ENCODE peak calls at places on chromosomes 2 and 18, in four cellular contexts. U is RWPE2; R is thoracic aorta; Y is activated naive CD4-positive, alpha-beta T cell. S is an unnamed sample.

GRCh38 chr2:56008661-56009411 is 85.3 kb upstream of the EFEMP1 start:
- DNase-seq in U (no peak), R (peak), Y (no peak), S (no peak)

GRCh38 chr18:29434650-29435049 is 1257.7 kb upstream of the CDH2 start:
- DNase-seq in Y (no peak), U (no peak), R (no peak), S (no peak)

GRCh38 chr2:42199002-42199401 is 29.8 kb downstream of the EML4 start:
- DNase-seq in Y (no peak), R (no peak), U (no peak), S (no peak)

GRCh38 chr2:227853204-227853629 is 18.2 kb upstream of the DAW1 start:
- DNase-seq in R (peak), Y (no peak), U (no peak), S (no peak)

GRCh38 chr2:132416996-132417395 is 391 bp downstream of the GPR39 start:
- DNase-seq in R (no peak), Y (no peak), U (no peak), S (no peak)

GRCh38 chr18:45277870-45278269 is 337.4 kb upstream of the SLC14A2 start:
- DNase-seq in U (no peak), R (no peak), Y (no peak), S (no peak)

GRCh38 chr2:167293172-167293781 is 405.0 kb downstream of the XIRP2 start:
- DNase-seq in U (no peak), Y (no peak), R (no peak), S (no peak)

GRCh38 chr2:71756280-71756906 is 303.0 kb downstream of the DYSF start:
- DNase-seq in U (no peak), Y (no peak), R (no peak), S (no peak)

GRCh38 chr2:222290371-222290690 is 8.5 kb downstream of the PAX3 start:
- DNase-seq in U (no peak), Y (no peak), R (no peak), S (no peak)

GRCh38 chr2:63814114-63814513 is 27.6 kb upstream of the UGP2 start:
- DNase-seq in Y (no peak), U (no peak), R (no peak), S (no peak)

GRCh38 chr2:105873721-105874120 is 129.0 kb downstream of the NCK2 start:
- DNase-seq in Y (no peak), R (no peak), U (no peak), S (peak)

GRCh38 chr18:10101729-10102128 is 187.9 kb downstream of the VAPA start:
- DNase-seq in Y (no peak), R (no peak), U (no peak), S (no peak)

GRCh38 chr18:10235553-10235952 is 218.9 kb upstream of the APCDD1 start:
- DNase-seq in R (no peak), U (no peak), Y (no peak), S (no peak)

GRCh38 chr2:218271487-218271797 is 1.1 kb downstream of the PNKD start:
- DNase-seq in R (no peak), U (no peak), Y (no peak), S (peak)

GRCh38 chr2:241615041-241615440 is 21.9 kb downstream of the THAP4 start:
- DNase-seq in Y (no peak), U (no peak), R (no peak), S (no peak)

GRCh38 chr2:216693414-216694100 is 1.8 kb downstream of the IGFBP5 start:
- DNase-seq in Y (no peak), U (no peak), R (no peak), S (no peak)

GRCh38 chr2:96296925-96297324 is 8.4 kb downstream of the SNRNP200 start:
- DNase-seq in Y (no peak), U (no peak), R (no peak), S (no peak)

GRCh38 chr2:35784777-35785176 is 570.8 kb upstream of the CRIM1 start:
- DNase-seq in Y (no peak), U (no peak), R (no peak), S (no peak)

GRCh38 chr2:151774506-151774905 is 40.2 kb upstream of the NEB start:
- DNase-seq in U (no peak), R (no peak), Y (no peak), S (no peak)

S was measured in lower leg skin.